ENCODE peak calls at places on chromosomes 6 and 20, in five cellular contexts. One of them, this sample, is unnamed.

GRCh38 chr6:34817337-34817910 is 25.5 kb downstream of the BLTP3A start:
- DNase-seq in head of caudate nucleus: no peak
- DNase-seq in HT1080: no peak
- DNase-seq in HAP-1: peak; percentile 23
- DNase-seq in PC-9: no peak
- DNase-seq in this sample: no peak

GRCh38 chr20:34578521-34579147 is 20.1 kb downstream of the MAP1LC3A start:
- DNase-seq in head of caudate nucleus: no peak
- DNase-seq in PC-9: no peak
- DNase-seq in HT1080: no peak
- DNase-seq in HAP-1: no peak
- DNase-seq in this sample: no peak

GRCh38 chr6:133632206-133632605 is 256.7 kb upstream of the TCF21 start:
- DNase-seq in head of caudate nucleus: no peak
- DNase-seq in HAP-1: no peak
- DNase-seq in PC-9: no peak
- DNase-seq in HT1080: peak; percentile 76
- DNase-seq in this sample: no peak

GRCh38 chr20:59004763-59005522 is 2.1 kb downstream of the CTSZ start:
- DNase-seq in HT1080: no peak
- DNase-seq in HAP-1: no peak
- DNase-seq in PC-9: no peak
- DNase-seq in head of caudate nucleus: no peak
- DNase-seq in this sample: no peak

GRCh38 chr6:39056681-39057080 is 8.1 kb downstream of the GLP1R start:
- DNase-seq in HT1080: no peak
- DNase-seq in head of caudate nucleus: no peak
- DNase-seq in HAP-1: no peak
- DNase-seq in PC-9: no peak
- DNase-seq in this sample: no peak

GRCh38 chr6:12601881-12602280 is 114.7 kb upstream of the PHACTR1 start:
- DNase-seq in PC-9: no peak
- DNase-seq in HAP-1: no peak
- DNase-seq in HT1080: no peak
- DNase-seq in head of caudate nucleus: no peak
- DNase-seq in this sample: no peak

GRCh38 chr6:46655803-46656202 is 3.0 kb downstream of the SLC25A27 start:
- DNase-seq in HAP-1: peak; percentile 69
- DNase-seq in head of caudate nucleus: peak; percentile 14
- DNase-seq in PC-9: no peak
- DNase-seq in HT1080: no peak
- DNase-seq in this sample: no peak

GRCh38 chr6:152112503-152113261 is 305.2 kb downstream of the ESR1 start:
- DNase-seq in head of caudate nucleus: peak; percentile 44
- DNase-seq in HAP-1: no peak
- DNase-seq in HT1080: no peak
- DNase-seq in PC-9: no peak
- DNase-seq in this sample: no peak

GRCh38 chr6:27752038-27752885 is 159.9 kb downstream of the OR2B2 start:
- DNase-seq in HAP-1: peak; percentile 62
- DNase-seq in HT1080: peak; percentile 82
- DNase-seq in PC-9: peak; percentile 55
- DNase-seq in head of caudate nucleus: peak; percentile 24
- DNase-seq in this sample: peak; percentile 85

GRCh38 chr20:57663681-57664451 is 43.6 kb upstream of the ZBP1 start:
- DNase-seq in head of caudate nucleus: no peak
- DNase-seq in PC-9: no peak
- DNase-seq in HT1080: no peak
- DNase-seq in HAP-1: no peak
- DNase-seq in this sample: no peak

GRCh38 chr20:41411458-41411857 is 44.8 kb upstream of the EMILIN3 start:
- DNase-seq in HAP-1: no peak
- DNase-seq in PC-9: no peak
- DNase-seq in head of caudate nucleus: no peak
- DNase-seq in HT1080: peak; percentile 10
- DNase-seq in this sample: no peak

GRCh38 chr6:5996701-5997419 is 9.9 kb downstream of the NRN1 start:
- DNase-seq in HT1080: no peak
- DNase-seq in head of caudate nucleus: no peak
- DNase-seq in HAP-1: peak; percentile 82
- DNase-seq in PC-9: no peak
- DNase-seq in this sample: no peak

GRCh38 chr6:32785781-32786533 is 22.6 kb upstream of the HLA-DQB2 start:
- DNase-seq in HAP-1: peak; percentile 59
- DNase-seq in PC-9: peak; percentile 37
- DNase-seq in HT1080: peak; percentile 52
- DNase-seq in head of caudate nucleus: no peak
- DNase-seq in this sample: peak; percentile 9

GRCh38 chr20:23132293-23132929 is 46.3 kb upstream of the CD93 start:
- DNase-seq in HAP-1: no peak
- DNase-seq in PC-9: no peak
- DNase-seq in head of caudate nucleus: no peak
- DNase-seq in HT1080: no peak
- DNase-seq in this sample: no peak

GRCh38 chr6:4270799-4271198 is 135.4 kb upstream of the ECI2 start:
- DNase-seq in PC-9: no peak
- DNase-seq in HAP-1: no peak
- DNase-seq in head of caudate nucleus: no peak
- DNase-seq in HT1080: peak; percentile 37
- DNase-seq in this sample: peak; percentile 71

GRCh38 chr20:25457886-25458680 is 50.6 kb downstream of the GINS1 start:
- DNase-seq in head of caudate nucleus: no peak
- DNase-seq in HAP-1: no peak
- DNase-seq in PC-9: no peak
- DNase-seq in HT1080: no peak
- DNase-seq in this sample: no peak

GRCh38 chr20:35901678-35902544 is 52.4 kb downstream of the SCAND1 start:
- DNase-seq in head of caudate nucleus: no peak
- DNase-seq in HAP-1: no peak
- DNase-seq in HT1080: peak; percentile 95
- DNase-seq in PC-9: peak; percentile 35
- DNase-seq in this sample: peak; percentile 59